ENCODE peak calls at places on chromosome 2, in five cellular contexts. D is ACHN; W is omental fat pad; R is RWPE1; M is activated naive CD4-positive, alpha-beta T cell treated with anti-CD3 and anti-CD28 coated beads, Interleukin-2, amount 50 U/mL, for 72 hours. G is an unnamed sample.

GRCh38 chr2:42951263-42951938 is 159.0 kb upstream of the HAAO start:
- DNase-seq in D (no peak), M (no peak), W (no peak), R (no peak), G (no peak)

GRCh38 chr2:176852667-176853066 is 359.9 kb upstream of the HNRNPA3 start:
- DNase-seq in R (no peak), D (no peak), W (no peak), M (peak), G (no peak)

GRCh38 chr2:10913501-10914271 is 2.0 kb downstream of the KCNF1 start:
- DNase-seq in R (no peak), M (no peak), W (no peak), D (no peak), G (no peak)

GRCh38 chr2:201149064-201149820 is 33.3 kb downstream of the CFLAR start:
- DNase-seq in D (peak), R (peak), M (no peak), W (no peak), G (no peak)

GRCh38 chr2:128310094-128310716 is 8.5 kb downstream of the HS6ST1 start:
- DNase-seq in D (no peak), M (no peak), W (peak), R (no peak), G (no peak)

GRCh38 chr2:42929985-42930581 is 137.7 kb upstream of the HAAO start:
- DNase-seq in W (no peak), M (no peak), R (no peak), D (no peak), G (no peak)

GRCh38 chr2:119480184-119480583 is 44.1 kb downstream of the SCTR start:
- DNase-seq in R (no peak), M (no peak), W (no peak), D (no peak), G (peak)

GRCh38 chr2:72833084-72833714 is 7.4 kb upstream of the EXOC6B start:
- DNase-seq in M (no peak), R (peak), D (no peak), W (no peak), G (no peak)

GRCh38 chr2:238243496-238244076 is 3.7 kb upstream of the HES6 start:
- DNase-seq in R (no peak), M (no peak), W (no peak), D (no peak), G (no peak)

GRCh38 chr2:239246723-239247122 is 154.1 kb downstream of the HDAC4 start:
- DNase-seq in W (no peak), D (peak), R (peak), M (no peak), G (no peak)

GRCh38 chr2:24083567-24084385 is 858 bp downstream of the TP53I3 start:
- DNase-seq in W (no peak), D (peak), R (peak), M (no peak), G (peak)

GRCh38 chr2:158457092-158457825 is 507 bp downstream of the PKP4 start:
- DNase-seq in M (peak), W (no peak), D (peak), R (peak), G (peak)

GRCh38 chr2:43519711-43520221 is 76.1 kb downstream of the THADA start:
- DNase-seq in M (no peak), R (peak), D (peak), W (no peak), G (no peak)

GRCh38 chr2:225994748-225995405 is 595.4 kb downstream of the NYAP2 start:
- DNase-seq in R (no peak), D (no peak), W (no peak), M (no peak), G (no peak)

GRCh38 chr2:240917684-240918257 is 11.6 kb downstream of the CROCC2 start:
- DNase-seq in R (no peak), D (no peak), W (peak), M (no peak), G (no peak)

G was measured in testis.